ENCODE peak calls at places on chromosomes 4 and X, in seven cellular contexts. One of them, this sample, is unnamed. For H3K36me3 and H3K27me3, the result is how much of the 10 kb centered on the place peaks cover.

GRCh38 chr4:1115528-1116293 is 2.3 kb upstream of the RNF212 start:
- DNase-seq in mesendoderm: no peak
- DNase-seq in CD8-positive, alpha-beta T cell: no peak
- DNase-seq in PC-9: peak
- DNase-seq in heart right ventricle: no peak
- DNase-seq in left lung: no peak
- DNase-seq in fibroblast of lung: no peak
- DNase-seq in this sample: no peak

GRCh38 chrX:39152106-39152649 is 350.9 kb downstream of the MID1IP1 start:
- DNase-seq in heart right ventricle: peak
- DNase-seq in CD8-positive, alpha-beta T cell: no peak
- DNase-seq in mesendoderm: peak
- DNase-seq in fibroblast of lung: no peak
- DNase-seq in left lung: peak
- DNase-seq in PC-9: no peak
- DNase-seq in this sample: peak

GRCh38 chrX:136525738-136526606 is 6.0 kb upstream of the VGLL1 start:
- DNase-seq in left lung: no peak
- DNase-seq in fibroblast of lung: peak
- DNase-seq in CD8-positive, alpha-beta T cell: no peak
- DNase-seq in heart right ventricle: peak
- DNase-seq in PC-9: peak
- DNase-seq in mesendoderm: no peak
- DNase-seq in this sample: no peak

GRCh38 chr4:142547974-142548373 is 298.1 kb downstream of the INPP4B start:
- DNase-seq in heart right ventricle: no peak
- DNase-seq in fibroblast of lung: peak
- DNase-seq in PC-9: no peak
- DNase-seq in left lung: no peak
- DNase-seq in CD8-positive, alpha-beta T cell: no peak
- DNase-seq in mesendoderm: no peak
- DNase-seq in this sample: no peak

GRCh38 chr4:13538427-13538973 is 5.8 kb downstream of the NKX3-2 start:
- DNase-seq in mesendoderm: no peak
- DNase-seq in heart right ventricle: no peak
- DNase-seq in PC-9: no peak
- DNase-seq in left lung: no peak
- DNase-seq in CD8-positive, alpha-beta T cell: no peak
- DNase-seq in fibroblast of lung: no peak
- DNase-seq in this sample: peak

GRCh38 chr4:20432098-20432497 is 180.4 kb downstream of the SLIT2 start:
- DNase-seq in CD8-positive, alpha-beta T cell: no peak
- DNase-seq in fibroblast of lung: peak
- DNase-seq in left lung: no peak
- DNase-seq in mesendoderm: peak
- DNase-seq in heart right ventricle: no peak
- DNase-seq in PC-9: no peak
- DNase-seq in this sample: no peak

GRCh38 chr4:51943221-51943620 is 76.9 kb downstream of the LRRC66 start:
- DNase-seq in mesendoderm: peak
- DNase-seq in left lung: no peak
- DNase-seq in fibroblast of lung: peak
- DNase-seq in PC-9: peak
- DNase-seq in heart right ventricle: no peak
- DNase-seq in CD8-positive, alpha-beta T cell: no peak
- DNase-seq in this sample: no peak

GRCh38 chrX:17930850-17931249 is 69.8 kb upstream of the RAI2 start:
- DNase-seq in PC-9: no peak
- DNase-seq in mesendoderm: peak
- DNase-seq in CD8-positive, alpha-beta T cell: no peak
- DNase-seq in fibroblast of lung: no peak
- DNase-seq in left lung: no peak
- DNase-seq in heart right ventricle: no peak
- DNase-seq in this sample: no peak

GRCh38 chr4:3868146-3868840 is 102.1 kb downstream of the ADRA2C start:
- DNase-seq in fibroblast of lung: peak
- DNase-seq in heart right ventricle: no peak
- DNase-seq in PC-9: no peak
- DNase-seq in left lung: peak
- DNase-seq in mesendoderm: peak
- DNase-seq in CD8-positive, alpha-beta T cell: no peak
- DNase-seq in this sample: peak

GRCh38 chr4:140256335-140256734 is 102.4 kb upstream of the MAML3 start:
- DNase-seq in mesendoderm: peak
- DNase-seq in fibroblast of lung: peak
- DNase-seq in left lung: no peak
- DNase-seq in PC-9: peak
- DNase-seq in heart right ventricle: no peak
- DNase-seq in CD8-positive, alpha-beta T cell: no peak
- DNase-seq in this sample: no peak

DNA sequence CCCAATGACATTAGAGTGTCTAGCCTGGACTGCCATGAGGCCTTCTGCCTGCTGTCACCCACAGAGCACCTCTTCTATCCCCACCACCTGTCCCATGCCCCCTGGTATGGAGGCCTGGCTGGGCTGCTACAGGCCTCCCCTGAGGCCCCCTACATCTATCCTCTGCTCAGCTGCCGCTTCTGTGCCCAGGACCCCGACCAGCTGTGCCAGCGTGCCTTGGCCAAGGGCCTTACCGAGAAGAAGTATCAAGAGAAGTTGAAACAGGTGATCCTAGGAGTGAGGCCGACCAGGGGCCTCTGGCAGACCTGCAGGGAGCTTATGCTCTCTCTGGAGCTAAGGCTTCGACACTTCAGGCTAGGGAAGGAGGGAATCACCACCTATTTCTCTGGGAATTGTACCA is 21.7 kb upstream of the TECRL start:
- DNase-seq in CD8-positive, alpha-beta T cell: peak
- DNase-seq in mesendoderm: no peak
- DNase-seq in heart right ventricle: no peak
- DNase-seq in PC-9: no peak
- DNase-seq in left lung: no peak
- DNase-seq in fibroblast of lung: no peak
- DNase-seq in this sample: no peak
- H3K4me3 ChIP-seq in CD8-positive, alpha-beta T cell: no peak
- H3K4me3 ChIP-seq in mesendoderm: no peak
- H3K4me3 ChIP-seq in heart right ventricle: no peak
- H3K4me3 ChIP-seq in PC-9: no peak
- H3K4me3 ChIP-seq in left lung: no peak
- H3K4me3 ChIP-seq in fibroblast of lung: no peak
- H3K4me3 ChIP-seq in this sample: no peak

GRCh38 chrX:23202316-23202715 is 132.3 kb upstream of the PTCHD1 start:
- DNase-seq in heart right ventricle: no peak
- DNase-seq in mesendoderm: no peak
- DNase-seq in fibroblast of lung: no peak
- DNase-seq in CD8-positive, alpha-beta T cell: no peak
- DNase-seq in PC-9: no peak
- DNase-seq in left lung: no peak
- DNase-seq in this sample: peak
- H3K36me3 ChIP-seq in heart right ventricle: under half
- H3K36me3 ChIP-seq in mesendoderm: under half
- H3K36me3 ChIP-seq in fibroblast of lung: under half
- H3K36me3 ChIP-seq in CD8-positive, alpha-beta T cell: under half
- H3K36me3 ChIP-seq in PC-9: under half
- H3K36me3 ChIP-seq in left lung: under half
- H3K36me3 ChIP-seq in this sample: under half

DNA sequence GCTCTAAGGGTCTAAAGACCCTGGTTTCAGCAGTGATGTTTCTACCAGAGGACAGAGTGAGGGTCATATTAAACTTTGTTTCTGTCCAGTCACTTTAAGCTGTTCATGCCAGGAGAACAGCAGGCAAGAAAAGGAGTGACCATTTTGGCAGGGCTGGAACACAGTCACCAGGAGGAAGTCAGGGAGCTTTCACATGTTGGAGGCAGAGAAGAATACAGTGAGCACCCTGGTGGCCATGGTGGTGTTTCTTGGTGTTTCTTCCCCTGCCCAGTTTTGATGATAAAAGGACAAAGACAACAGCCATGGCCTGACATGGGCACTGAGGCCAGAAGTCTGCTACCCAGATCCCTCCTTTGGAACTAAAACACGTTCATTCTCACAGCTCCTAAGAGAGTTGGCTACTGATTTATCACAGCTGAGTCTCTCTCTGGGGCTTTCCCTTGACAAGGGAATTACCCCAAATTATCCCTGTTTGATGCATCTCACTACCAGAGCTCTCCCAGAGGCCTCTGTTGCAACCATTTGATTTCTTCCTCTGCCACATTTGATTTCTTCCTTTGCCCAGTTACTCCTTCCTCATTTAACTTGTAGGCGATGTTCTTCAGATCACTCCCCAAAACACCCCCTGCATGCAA is 106.4 kb upstream of the NWD2 start:
- DNase-seq in fibroblast of lung: no peak
- DNase-seq in left lung: no peak
- DNase-seq in CD8-positive, alpha-beta T cell: no peak
- DNase-seq in mesendoderm: no peak
- DNase-seq in heart right ventricle: no peak
- DNase-seq in PC-9: no peak
- DNase-seq in this sample: no peak
- H3K27me3 ChIP-seq in fibroblast of lung: under half
- H3K27me3 ChIP-seq in left lung: under half
- H3K27me3 ChIP-seq in CD8-positive, alpha-beta T cell: under half
- H3K27me3 ChIP-seq in mesendoderm: under half
- H3K27me3 ChIP-seq in heart right ventricle: under half
- H3K27me3 ChIP-seq in PC-9: under half
- H3K27me3 ChIP-seq in this sample: under half

GRCh38 chrX:135421932-135422809 is at the start of gene SMIM10L2A:
- DNase-seq in left lung: peak
- DNase-seq in fibroblast of lung: no peak
- DNase-seq in PC-9: no peak
- DNase-seq in mesendoderm: peak
- DNase-seq in heart right ventricle: no peak
- DNase-seq in CD8-positive, alpha-beta T cell: peak
- DNase-seq in this sample: peak
- H3K4me3 ChIP-seq in left lung: peak
- H3K4me3 ChIP-seq in fibroblast of lung: peak
- H3K4me3 ChIP-seq in PC-9: no peak
- H3K4me3 ChIP-seq in mesendoderm: no peak
- H3K4me3 ChIP-seq in heart right ventricle: peak
- H3K4me3 ChIP-seq in CD8-positive, alpha-beta T cell: peak
- H3K4me3 ChIP-seq in this sample: peak

GRCh38 chr4:48898733-48899431 is 7.7 kb downstream of the OCIAD2 start:
- DNase-seq in fibroblast of lung: peak
- DNase-seq in mesendoderm: no peak
- DNase-seq in left lung: no peak
- DNase-seq in PC-9: no peak
- DNase-seq in CD8-positive, alpha-beta T cell: no peak
- DNase-seq in heart right ventricle: no peak
- DNase-seq in this sample: no peak

GRCh38 chr4:48899432-48899749 is 7.2 kb downstream of the OCIAD2 start:
- DNase-seq in CD8-positive, alpha-beta T cell: no peak
- DNase-seq in PC-9: no peak
- DNase-seq in fibroblast of lung: no peak
- DNase-seq in mesendoderm: no peak
- DNase-seq in left lung: no peak
- DNase-seq in heart right ventricle: no peak
- DNase-seq in this sample: no peak

GRCh38 chr4:48901196-48901595 is 5.4 kb downstream of the OCIAD2 start:
- DNase-seq in heart right ventricle: no peak
- DNase-seq in CD8-positive, alpha-beta T cell: no peak
- DNase-seq in mesendoderm: no peak
- DNase-seq in fibroblast of lung: no peak
- DNase-seq in left lung: no peak
- DNase-seq in PC-9: no peak
- DNase-seq in this sample: no peak

GRCh38 chr4:48899950-48900349 is 6.6 kb downstream of the OCIAD2 start:
- DNase-seq in fibroblast of lung: peak
- DNase-seq in CD8-positive, alpha-beta T cell: no peak
- DNase-seq in mesendoderm: no peak
- DNase-seq in left lung: no peak
- DNase-seq in PC-9: no peak
- DNase-seq in heart right ventricle: no peak
- DNase-seq in this sample: no peak

DNA sequence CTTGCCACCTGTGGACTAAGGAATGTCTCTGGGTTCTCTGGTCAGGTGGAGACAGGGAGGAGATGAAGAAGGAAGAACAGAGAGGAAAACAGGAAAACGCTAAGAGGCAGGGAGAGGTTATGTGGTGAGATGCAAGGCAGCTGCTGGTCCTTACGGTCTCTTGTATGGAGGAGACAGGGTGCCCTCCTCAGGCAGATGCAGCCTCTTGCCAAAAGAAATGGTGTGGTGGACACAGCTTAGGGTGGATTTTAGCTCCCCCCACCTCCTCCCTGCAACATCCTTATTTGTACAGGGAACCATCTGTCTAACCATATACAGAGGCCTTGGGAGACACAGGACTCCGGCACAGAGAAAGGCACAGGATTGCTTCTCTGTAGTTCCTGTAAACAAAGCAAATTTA is 9.7 kb downstream of the OCIAD2 start:
- DNase-seq in PC-9: no peak
- DNase-seq in heart right ventricle: no peak
- DNase-seq in mesendoderm: no peak
- DNase-seq in CD8-positive, alpha-beta T cell: no peak
- DNase-seq in fibroblast of lung: no peak
- DNase-seq in left lung: no peak
- DNase-seq in this sample: no peak
- H3K36me3 ChIP-seq in PC-9: half or more
- H3K36me3 ChIP-seq in heart right ventricle: under half
- H3K36me3 ChIP-seq in mesendoderm: under half
- H3K36me3 ChIP-seq in CD8-positive, alpha-beta T cell: half or more
- H3K36me3 ChIP-seq in fibroblast of lung: under half
- H3K36me3 ChIP-seq in left lung: under half
- H3K36me3 ChIP-seq in this sample: under half

GRCh38 chr4:84099591-84099990 is 399.5 kb downstream of the NKX6-1 start:
- DNase-seq in left lung: no peak
- DNase-seq in fibroblast of lung: peak
- DNase-seq in PC-9: no peak
- DNase-seq in mesendoderm: peak
- DNase-seq in heart right ventricle: no peak
- DNase-seq in CD8-positive, alpha-beta T cell: no peak
- DNase-seq in this sample: no peak

GRCh38 chr4:84100071-84100470 is 399.0 kb downstream of the NKX6-1 start:
- DNase-seq in heart right ventricle: no peak
- DNase-seq in PC-9: no peak
- DNase-seq in fibroblast of lung: no peak
- DNase-seq in left lung: no peak
- DNase-seq in CD8-positive, alpha-beta T cell: no peak
- DNase-seq in mesendoderm: no peak
- DNase-seq in this sample: no peak
- H3K27me3 ChIP-seq in heart right ventricle: under half
- H3K27me3 ChIP-seq in PC-9: under half
- H3K27me3 ChIP-seq in fibroblast of lung: under half
- H3K27me3 ChIP-seq in left lung: under half
- H3K27me3 ChIP-seq in CD8-positive, alpha-beta T cell: under half
- H3K27me3 ChIP-seq in mesendoderm: under half
- H3K27me3 ChIP-seq in this sample: under half